ENCODE peak calls at places on chromosomes 16 and 17, in seven cellular contexts. One of them, this sample, is unnamed.

GRCh38 chr16:680967-681745 is 946 bp downstream of the STUB1 start:
- DNase-seq in pons: no peak
- DNase-seq in CD8-positive, alpha-beta T cell: no peak
- DNase-seq in ascending aorta: no peak
- DNase-seq in NCI-H1694: no peak
- DNase-seq in IMR-90: peak; percentile 49
- DNase-seq in Right ventricle myocardium superior: peak; percentile 72
- DNase-seq in this sample: no peak

GRCh38 chr17:27824745-27825144 is 24.4 kb upstream of the NOS2 start:
- DNase-seq in pons: no peak
- DNase-seq in CD8-positive, alpha-beta T cell: no peak
- DNase-seq in ascending aorta: no peak
- DNase-seq in NCI-H1694: no peak
- DNase-seq in IMR-90: no peak
- DNase-seq in Right ventricle myocardium superior: no peak
- DNase-seq in this sample: no peak

GRCh38 chr17:58391302-58391984 is 25.9 kb downstream of the RNF43 start:
- DNase-seq in pons: no peak
- DNase-seq in CD8-positive, alpha-beta T cell: no peak
- DNase-seq in ascending aorta: no peak
- DNase-seq in NCI-H1694: peak; percentile 24
- DNase-seq in IMR-90: no peak
- DNase-seq in Right ventricle myocardium superior: peak; percentile 41
- DNase-seq in this sample: no peak

GRCh38 chr16:55703003-55704001 is 47.5 kb downstream of the SLC6A2 start:
- DNase-seq in pons: peak; percentile 86
- DNase-seq in CD8-positive, alpha-beta T cell: no peak
- DNase-seq in ascending aorta: no peak
- DNase-seq in NCI-H1694: peak; percentile 39
- DNase-seq in IMR-90: peak; percentile 68
- DNase-seq in Right ventricle myocardium superior: no peak
- DNase-seq in this sample: peak; percentile 73

GRCh38 chr16:63080736-63081135 is 1044.5 kb upstream of the CDH8 start:
- DNase-seq in pons: no peak
- DNase-seq in CD8-positive, alpha-beta T cell: no peak
- DNase-seq in ascending aorta: no peak
- DNase-seq in NCI-H1694: no peak
- DNase-seq in IMR-90: no peak
- DNase-seq in Right ventricle myocardium superior: no peak
- DNase-seq in this sample: no peak

GRCh38 chr16:68061396-68061795 is 23.8 kb upstream of the NFATC3 start:
- DNase-seq in pons: no peak
- DNase-seq in CD8-positive, alpha-beta T cell: no peak
- DNase-seq in ascending aorta: no peak
- DNase-seq in NCI-H1694: no peak
- DNase-seq in IMR-90: no peak
- DNase-seq in Right ventricle myocardium superior: no peak
- DNase-seq in this sample: no peak

GRCh38 chr16:58733248-58733670 is 857 bp downstream of the GOT2 start:
- DNase-seq in pons: peak; percentile 38
- DNase-seq in CD8-positive, alpha-beta T cell: no peak
- DNase-seq in ascending aorta: peak; percentile 66
- DNase-seq in NCI-H1694: no peak
- DNase-seq in IMR-90: peak; percentile 5
- DNase-seq in Right ventricle myocardium superior: no peak
- DNase-seq in this sample: peak; percentile 29

GRCh38 chr17:28579526-28579925 is 2.8 kb upstream of the ALDOC start:
- DNase-seq in pons: no peak
- DNase-seq in CD8-positive, alpha-beta T cell: no peak
- DNase-seq in ascending aorta: no peak
- DNase-seq in NCI-H1694: no peak
- DNase-seq in IMR-90: no peak
- DNase-seq in Right ventricle myocardium superior: no peak
- DNase-seq in this sample: no peak

GRCh38 chr17:4209611-4210010 is 54.2 kb downstream of the ANKFY1 start:
- DNase-seq in pons: peak; percentile 64
- DNase-seq in CD8-positive, alpha-beta T cell: no peak
- DNase-seq in ascending aorta: no peak
- DNase-seq in NCI-H1694: no peak
- DNase-seq in IMR-90: no peak
- DNase-seq in Right ventricle myocardium superior: peak; percentile 59
- DNase-seq in this sample: peak; percentile 38

GRCh38 chr17:33494156-33494555 is 201.1 kb upstream of the ASIC2 start:
- DNase-seq in pons: no peak
- DNase-seq in CD8-positive, alpha-beta T cell: no peak
- DNase-seq in ascending aorta: no peak
- DNase-seq in NCI-H1694: no peak
- DNase-seq in IMR-90: no peak
- DNase-seq in Right ventricle myocardium superior: no peak
- DNase-seq in this sample: no peak

GRCh38 chr17:46964315-46965265 is 14.5 kb downstream of the RPRML start:
- DNase-seq in pons: no peak
- DNase-seq in CD8-positive, alpha-beta T cell: no peak
- DNase-seq in ascending aorta: no peak
- DNase-seq in NCI-H1694: no peak
- DNase-seq in IMR-90: peak; percentile 41
- DNase-seq in Right ventricle myocardium superior: no peak
- DNase-seq in this sample: no peak

GRCh38 chr17:10836145-10836544 is 1.7 kb downstream of the PIRT start:
- DNase-seq in pons: no peak
- DNase-seq in CD8-positive, alpha-beta T cell: no peak
- DNase-seq in ascending aorta: no peak
- DNase-seq in NCI-H1694: no peak
- DNase-seq in IMR-90: no peak
- DNase-seq in Right ventricle myocardium superior: no peak
- DNase-seq in this sample: no peak

GRCh38 chr17:75428775-75429469 is 23.4 kb upstream of the GRB2 start:
- DNase-seq in pons: peak; percentile 57
- DNase-seq in CD8-positive, alpha-beta T cell: no peak
- DNase-seq in ascending aorta: peak; percentile 79
- DNase-seq in NCI-H1694: no peak
- DNase-seq in IMR-90: peak; percentile 92
- DNase-seq in Right ventricle myocardium superior: no peak
- DNase-seq in this sample: peak; percentile 27

GRCh38 chr17:57955183-57955952 is at the start of gene CUEDC1:
- DNase-seq in pons: peak; percentile 45
- DNase-seq in CD8-positive, alpha-beta T cell: peak; percentile 72
- DNase-seq in ascending aorta: peak; percentile 88
- DNase-seq in NCI-H1694: peak; percentile 10
- DNase-seq in IMR-90: peak; percentile 39
- DNase-seq in Right ventricle myocardium superior: peak; percentile 91
- DNase-seq in this sample: peak; percentile 74

GRCh38 chr17:47077576-47077975 is 98.5 kb upstream of the RPRML start:
- DNase-seq in pons: no peak
- DNase-seq in CD8-positive, alpha-beta T cell: no peak
- DNase-seq in ascending aorta: no peak
- DNase-seq in NCI-H1694: no peak
- DNase-seq in IMR-90: peak; percentile 83
- DNase-seq in Right ventricle myocardium superior: no peak
- DNase-seq in this sample: no peak

GRCh38 chr17:32807577-32807976 is 69.3 kb downstream of the MYO1D start:
- DNase-seq in pons: no peak
- DNase-seq in CD8-positive, alpha-beta T cell: no peak
- DNase-seq in ascending aorta: no peak
- DNase-seq in NCI-H1694: no peak
- DNase-seq in IMR-90: no peak
- DNase-seq in Right ventricle myocardium superior: no peak
- DNase-seq in this sample: no peak

GRCh38 chr16:71780521-71781089 is 28.0 kb downstream of the AP1G1 start:
- DNase-seq in pons: no peak
- DNase-seq in CD8-positive, alpha-beta T cell: no peak
- DNase-seq in ascending aorta: no peak
- DNase-seq in NCI-H1694: no peak
- DNase-seq in IMR-90: no peak
- DNase-seq in Right ventricle myocardium superior: no peak
- DNase-seq in this sample: no peak

GRCh38 chr16:9713151-9713550 is 469.1 kb downstream of the GRIN2A start:
- DNase-seq in pons: no peak
- DNase-seq in CD8-positive, alpha-beta T cell: no peak
- DNase-seq in ascending aorta: no peak
- DNase-seq in NCI-H1694: no peak
- DNase-seq in IMR-90: no peak
- DNase-seq in Right ventricle myocardium superior: no peak
- DNase-seq in this sample: no peak

GRCh38 chr17:65537845-65538678 is 23.4 kb downstream of the AXIN2 start:
- DNase-seq in pons: no peak
- DNase-seq in CD8-positive, alpha-beta T cell: no peak
- DNase-seq in ascending aorta: no peak
- DNase-seq in NCI-H1694: no peak
- DNase-seq in IMR-90: no peak
- DNase-seq in Right ventricle myocardium superior: no peak
- DNase-seq in this sample: no peak

GRCh38 chr17:48429638-48430586 is at the start of gene SKAP1:
- DNase-seq in pons: no peak
- DNase-seq in CD8-positive, alpha-beta T cell: peak; percentile 82
- DNase-seq in ascending aorta: no peak
- DNase-seq in NCI-H1694: no peak
- DNase-seq in IMR-90: no peak
- DNase-seq in Right ventricle myocardium superior: no peak
- DNase-seq in this sample: no peak

GRCh38 chr17:17141279-17141678 is 64.9 kb downstream of the PLD6 start:
- DNase-seq in pons: no peak
- DNase-seq in CD8-positive, alpha-beta T cell: no peak
- DNase-seq in ascending aorta: no peak
- DNase-seq in NCI-H1694: no peak
- DNase-seq in IMR-90: no peak
- DNase-seq in Right ventricle myocardium superior: no peak
- DNase-seq in this sample: no peak

GRCh38 chr16:65121870-65122723 is at the start of gene CDH11:
- DNase-seq in pons: no peak
- DNase-seq in CD8-positive, alpha-beta T cell: no peak
- DNase-seq in ascending aorta: peak; percentile 85
- DNase-seq in NCI-H1694: no peak
- DNase-seq in IMR-90: peak; percentile 82
- DNase-seq in Right ventricle myocardium superior: peak; percentile 73
- DNase-seq in this sample: peak; percentile 63

GRCh38 chr17:44628234-44629188 is 27.8 kb upstream of the MEIOC start:
- DNase-seq in pons: no peak
- DNase-seq in CD8-positive, alpha-beta T cell: no peak
- DNase-seq in ascending aorta: no peak
- DNase-seq in NCI-H1694: no peak
- DNase-seq in IMR-90: no peak
- DNase-seq in Right ventricle myocardium superior: peak; percentile 66
- DNase-seq in this sample: peak; percentile 9

GRCh38 chr16:68083861-68084503 is 1.2 kb upstream of the NFATC3 start:
- DNase-seq in pons: no peak
- DNase-seq in CD8-positive, alpha-beta T cell: no peak
- DNase-seq in ascending aorta: no peak
- DNase-seq in NCI-H1694: no peak
- DNase-seq in IMR-90: peak; percentile 37
- DNase-seq in Right ventricle myocardium superior: no peak
- DNase-seq in this sample: no peak

GRCh38 chr16:83002351-83003334 is 375.9 kb downstream of the CDH13 start:
- DNase-seq in pons: no peak
- DNase-seq in CD8-positive, alpha-beta T cell: no peak
- DNase-seq in ascending aorta: no peak
- DNase-seq in NCI-H1694: no peak
- DNase-seq in IMR-90: peak; percentile 54
- DNase-seq in Right ventricle myocardium superior: no peak
- DNase-seq in this sample: no peak

GRCh38 chr17:38451840-38452529 is 23.7 kb downstream of the ARHGAP23 start:
- DNase-seq in pons: no peak
- DNase-seq in CD8-positive, alpha-beta T cell: no peak
- DNase-seq in ascending aorta: no peak
- DNase-seq in NCI-H1694: peak; percentile 90
- DNase-seq in IMR-90: peak; percentile 94
- DNase-seq in Right ventricle myocardium superior: peak; percentile 60
- DNase-seq in this sample: no peak

GRCh38 chr17:38453951-38454421 is 25.7 kb downstream of the ARHGAP23 start:
- DNase-seq in pons: no peak
- DNase-seq in CD8-positive, alpha-beta T cell: no peak
- DNase-seq in ascending aorta: no peak
- DNase-seq in NCI-H1694: peak; percentile 47
- DNase-seq in IMR-90: peak; percentile 38
- DNase-seq in Right ventricle myocardium superior: peak; percentile 59
- DNase-seq in this sample: no peak

GRCh38 chr17:38798614-38799500 is 499 bp downstream of the PIP4K2B start:
- DNase-seq in pons: peak; percentile 45
- DNase-seq in CD8-positive, alpha-beta T cell: peak; percentile 75
- DNase-seq in ascending aorta: peak; percentile 75
- DNase-seq in NCI-H1694: no peak
- DNase-seq in IMR-90: peak; percentile 35
- DNase-seq in Right ventricle myocardium superior: no peak
- DNase-seq in this sample: peak; percentile 42

GRCh38 chr17:80959330-80960036 is 32.2 kb upstream of the CHMP6 start:
- DNase-seq in pons: peak; percentile 47
- DNase-seq in CD8-positive, alpha-beta T cell: no peak
- DNase-seq in ascending aorta: peak; percentile 95
- DNase-seq in NCI-H1694: peak; percentile 15
- DNase-seq in IMR-90: peak; percentile 48
- DNase-seq in Right ventricle myocardium superior: peak; percentile 92
- DNase-seq in this sample: peak; percentile 48